ENCODE peak calls at places on chromosome 12, in eight cellular contexts. A is GM12891, W is transverse colon, Y is HL-60, E is GM12892, T is stomach, P is HCT116, C is HepG2. L is an unnamed sample.

GRCh38 chr12:2372178-2372577 is 319.4 kb downstream of the CACNA1C start:
- DNase-seq in A (no peak), W (no peak), Y (no peak), E (no peak), T (no peak), P (no peak), C (no peak), L (no peak)

GRCh38 chr12:80168936-80169335 is 69.6 kb downstream of the OTOGL start:
- DNase-seq in A (no peak), W (no peak), Y (no peak), E (no peak), T (no peak), P (no peak), C (no peak), L (no peak)

GRCh38 chr12:51373222-51373621 is 18.0 kb downstream of the GALNT6 start:
- DNase-seq in A (no peak), W (no peak), Y (peak), E (no peak), T (no peak), P (no peak), C (no peak), L (no peak)

GRCh38 chr12:52892193-52892852 is 12.6 kb downstream of the KRT8 start:
- DNase-seq in A (no peak), W (no peak), Y (no peak), E (no peak), T (no peak), P (no peak), C (no peak), L (no peak)

GRCh38 chr12:79891506-79892162 is 43.3 kb downstream of the PPP1R12A start:
- DNase-seq in A (no peak), W (no peak), Y (no peak), E (no peak), T (no peak), P (no peak), C (no peak), L (no peak)

GRCh38 chr12:12323606-12324005 is 26.4 kb downstream of the MANSC1 start:
- DNase-seq in A (no peak), W (no peak), Y (no peak), E (no peak), T (no peak), P (no peak), C (no peak), L (no peak)

GRCh38 chr12:69464433-69464832 is 5.8 kb upstream of the FRS2 start:
- DNase-seq in A (no peak), W (no peak), Y (peak), E (no peak), T (no peak), P (no peak), C (no peak), L (no peak)

GRCh38 chr12:87812030-87812429 is 217.2 kb downstream of the C12orf50 start:
- DNase-seq in A (no peak), W (no peak), Y (no peak), E (no peak), T (no peak), P (no peak), C (no peak), L (no peak)

GRCh38 chr12:55850893-55851292 is 8.2 kb upstream of the MMP19 start:
- DNase-seq in A (no peak), W (no peak), Y (no peak), E (no peak), T (no peak), P (no peak), C (no peak), L (no peak)

GRCh38 chr12:74539261-74539660 is 1.6 kb downstream of the ATXN7L3B start:
- DNase-seq in A (no peak), W (no peak), Y (no peak), E (no peak), T (no peak), P (no peak), C (peak), L (no peak)

GRCh38 chr12:3218150-3218845 is 141.1 kb downstream of the TSPAN9 start:
- DNase-seq in A (no peak), W (peak), Y (no peak), E (no peak), T (peak), P (no peak), C (no peak), L (peak)

GRCh38 chr12:89993632-89994031 is 285.0 kb upstream of the ATP2B1 start:
- DNase-seq in A (no peak), W (no peak), Y (no peak), E (no peak), T (no peak), P (no peak), C (no peak), L (no peak)

GRCh38 chr12:72729451-72730010 is 457.4 kb downstream of the TRHDE start:
- DNase-seq in A (no peak), W (no peak), Y (no peak), E (no peak), T (no peak), P (no peak), C (no peak), L (no peak)

GRCh38 chr12:66446276-66446675 is 144.0 kb downstream of the HELB start:
- DNase-seq in A (no peak), W (no peak), Y (no peak), E (no peak), T (no peak), P (peak), C (no peak), L (no peak)

GRCh38 chr12:106721931-106722330 is 52.6 kb upstream of the RIC8B start:
- DNase-seq in A (no peak), W (no peak), Y (no peak), E (no peak), T (no peak), P (no peak), C (no peak), L (no peak)

GRCh38 chr12:104958946-104959841 is 1.1 kb upstream of the SLC41A2 start:
- DNase-seq in A (no peak), W (no peak), Y (no peak), E (no peak), T (no peak), P (no peak), C (peak), L (no peak)

GRCh38 chr12:121769831-121770301 is 23.6 kb downstream of the RHOF start:
- DNase-seq in A (no peak), W (peak), Y (peak), E (no peak), T (no peak), P (no peak), C (peak), L (no peak)

GRCh38 chr12:49121047-49121696 is 10.0 kb downstream of the TUBA1B start:
- DNase-seq in A (no peak), W (peak), Y (no peak), E (no peak), T (peak), P (peak), C (peak), L (no peak)

GRCh38 chr12:1281683-1282366 is 290.8 kb downstream of the ERC1 start:
- DNase-seq in A (no peak), W (no peak), Y (no peak), E (no peak), T (no peak), P (no peak), C (no peak), L (no peak)

GRCh38 chr12:13362260-13362841 is 165.8 kb downstream of the EMP1 start:
- DNase-seq in A (peak), W (peak), Y (peak), E (peak), T (peak), P (peak), C (peak), L (no peak)

GRCh38 chr12:131784909-131785762 is 43.1 kb upstream of the MMP17 start:
- DNase-seq in A (no peak), W (no peak), Y (no peak), E (no peak), T (no peak), P (no peak), C (no peak), L (no peak)

GRCh38 chr12:124928095-124928911 is 13.9 kb upstream of the UBC start:
- DNase-seq in A (no peak), W (peak), Y (no peak), E (no peak), T (peak), P (peak), C (no peak), L (peak)

GRCh38 chr12:113587720-113588119 is 116.0 kb upstream of the LHX5 start:
- DNase-seq in A (no peak), W (no peak), Y (no peak), E (no peak), T (no peak), P (no peak), C (no peak), L (no peak)

GRCh38 chr12:119258149-119258548 is 76.4 kb upstream of the CCDC60 start:
- DNase-seq in A (no peak), W (no peak), Y (no peak), E (no peak), T (no peak), P (no peak), C (no peak), L (no peak)

GRCh38 chr12:91620949-91621348 is 438.3 kb upstream of the DCN start:
- DNase-seq in A (no peak), W (no peak), Y (no peak), E (no peak), T (no peak), P (no peak), C (no peak), L (no peak)

GRCh38 chr12:130796985-130797686 is 41.9 kb downstream of the STX2 start:
- DNase-seq in A (no peak), W (no peak), Y (no peak), E (no peak), T (no peak), P (no peak), C (no peak), L (no peak)

GRCh38 chr12:47397664-47398281 is 308.1 kb downstream of the RPAP3 start:
- DNase-seq in A (no peak), W (no peak), Y (peak), E (no peak), T (no peak), P (peak), C (peak), L (no peak)

GRCh38 chr12:99711246-99711645 is 63.7 kb downstream of the GARIN6 start:
- DNase-seq in A (no peak), W (no peak), Y (no peak), E (no peak), T (no peak), P (no peak), C (no peak), L (no peak)

GRCh38 chr12:41589878-41590277 is 401.8 kb downstream of the PDZRN4 start:
- DNase-seq in A (no peak), W (no peak), Y (no peak), E (no peak), T (no peak), P (no peak), C (no peak), L (no peak)

GRCh38 chr12:990308-990648 is 745 bp upstream of the ERC1 start:
- DNase-seq in A (no peak), W (peak), Y (peak), E (peak), T (peak), P (no peak), C (peak), L (peak)

GRCh38 chr12:18578191-18578590 is 159.6 kb downstream of the PLCZ1 start:
- DNase-seq in A (no peak), W (no peak), Y (no peak), E (no peak), T (no peak), P (no peak), C (no peak), L (no peak)

GRCh38 chr12:12350868-12351463 is 924 bp upstream of the MANSC1 start:
- DNase-seq in A (no peak), W (peak), Y (no peak), E (no peak), T (no peak), P (no peak), C (peak), L (no peak)

GRCh38 chr12:98532687-98533304 is 17.4 kb downstream of the TMPO start:
- DNase-seq in A (no peak), W (no peak), Y (peak), E (no peak), T (no peak), P (peak), C (peak), L (no peak)

GRCh38 chr12:41486718-41487117 is 298.6 kb downstream of the PDZRN4 start:
- DNase-seq in A (no peak), W (no peak), Y (no peak), E (no peak), T (no peak), P (no peak), C (no peak), L (no peak)

GRCh38 chr12:70606001-70606400 is 31.2 kb downstream of the PTPRB start:
- DNase-seq in A (no peak), W (no peak), Y (no peak), E (no peak), T (no peak), P (no peak), C (peak), L (no peak)
- TF ChIP-seq POLR2AphosphoS5 in A (no peak), W (no peak), Y (no peak), E (no peak), T (no peak), P (no peak), C (no peak), L (no peak)

GRCh38 chr12:76762556-76762955 is 1.4 kb upstream of the ZDHHC17 start:
- DNase-seq in A (no peak), W (no peak), Y (no peak), E (no peak), T (no peak), P (no peak), C (no peak), L (no peak)
- TF ChIP-seq POLR2AphosphoS5 in A (no peak), W (no peak), Y (no peak), E (no peak), T (no peak), P (no peak), C (no peak), L (no peak)

DNA sequence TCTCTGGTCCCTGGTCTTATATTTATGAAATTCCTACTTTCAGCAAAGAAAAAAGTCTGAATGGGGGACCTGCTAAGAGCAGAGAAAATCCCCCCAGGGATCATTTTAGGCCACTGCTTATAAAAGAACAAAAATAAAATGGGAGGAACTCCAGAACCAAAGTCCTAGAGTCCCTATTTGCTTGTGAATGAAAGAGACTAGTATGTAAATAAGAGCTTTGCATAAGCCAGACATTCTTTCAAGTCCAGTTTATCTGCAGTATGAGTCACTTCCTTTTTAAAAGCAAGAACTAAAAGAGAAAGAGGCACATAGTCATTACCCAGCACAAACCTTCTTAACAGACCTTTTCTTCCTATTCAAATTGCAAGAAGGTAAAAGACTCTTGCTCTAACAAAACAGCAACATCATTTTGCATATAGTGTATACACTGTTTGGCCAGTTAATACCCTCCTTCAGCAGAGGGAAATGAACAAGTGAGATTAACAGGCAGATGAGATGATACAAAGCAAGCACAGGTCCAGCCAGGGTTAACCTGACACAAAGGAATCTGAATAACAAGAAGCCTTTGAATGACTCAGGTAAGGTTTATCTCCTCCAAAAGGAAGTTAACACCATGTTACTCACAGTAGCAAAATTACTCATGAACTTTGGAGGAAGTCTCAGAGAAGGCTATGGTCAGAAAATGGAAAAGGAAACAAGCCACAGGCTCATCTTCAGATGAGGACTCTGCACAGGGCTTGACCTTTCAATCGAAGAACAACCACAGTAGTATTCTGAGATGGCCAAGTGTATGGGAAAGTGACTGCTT is 87.3 kb downstream of the PHLDA1 start:
- DNase-seq in A (no peak), W (no peak), Y (peak), E (no peak), T (no peak), P (peak), C (peak), L (no peak)
- TF ChIP-seq POLR2AphosphoS5 in A (no peak), W (peak), Y (no peak), E (no peak), T (no peak), P (peak), C (peak), L (no peak)

GRCh38 chr12:108788911-108789310 is 57.6 kb upstream of the CORO1C start:
- DNase-seq in A (no peak), W (no peak), Y (no peak), E (no peak), T (no peak), P (no peak), C (no peak), L (no peak)

GRCh38 chr12:108789546-108789945 is 58.2 kb upstream of the CORO1C start:
- DNase-seq in A (no peak), W (no peak), Y (no peak), E (no peak), T (no peak), P (no peak), C (no peak), L (no peak)

GRCh38 chr12:108793756-108794441 is 62.6 kb upstream of the CORO1C start:
- DNase-seq in A (no peak), W (peak), Y (no peak), E (no peak), T (no peak), P (no peak), C (peak), L (no peak)

GRCh38 chr12:108788076-108788782 is 56.9 kb upstream of the CORO1C start:
- DNase-seq in A (no peak), W (peak), Y (no peak), E (no peak), T (no peak), P (no peak), C (no peak), L (no peak)

DNA sequence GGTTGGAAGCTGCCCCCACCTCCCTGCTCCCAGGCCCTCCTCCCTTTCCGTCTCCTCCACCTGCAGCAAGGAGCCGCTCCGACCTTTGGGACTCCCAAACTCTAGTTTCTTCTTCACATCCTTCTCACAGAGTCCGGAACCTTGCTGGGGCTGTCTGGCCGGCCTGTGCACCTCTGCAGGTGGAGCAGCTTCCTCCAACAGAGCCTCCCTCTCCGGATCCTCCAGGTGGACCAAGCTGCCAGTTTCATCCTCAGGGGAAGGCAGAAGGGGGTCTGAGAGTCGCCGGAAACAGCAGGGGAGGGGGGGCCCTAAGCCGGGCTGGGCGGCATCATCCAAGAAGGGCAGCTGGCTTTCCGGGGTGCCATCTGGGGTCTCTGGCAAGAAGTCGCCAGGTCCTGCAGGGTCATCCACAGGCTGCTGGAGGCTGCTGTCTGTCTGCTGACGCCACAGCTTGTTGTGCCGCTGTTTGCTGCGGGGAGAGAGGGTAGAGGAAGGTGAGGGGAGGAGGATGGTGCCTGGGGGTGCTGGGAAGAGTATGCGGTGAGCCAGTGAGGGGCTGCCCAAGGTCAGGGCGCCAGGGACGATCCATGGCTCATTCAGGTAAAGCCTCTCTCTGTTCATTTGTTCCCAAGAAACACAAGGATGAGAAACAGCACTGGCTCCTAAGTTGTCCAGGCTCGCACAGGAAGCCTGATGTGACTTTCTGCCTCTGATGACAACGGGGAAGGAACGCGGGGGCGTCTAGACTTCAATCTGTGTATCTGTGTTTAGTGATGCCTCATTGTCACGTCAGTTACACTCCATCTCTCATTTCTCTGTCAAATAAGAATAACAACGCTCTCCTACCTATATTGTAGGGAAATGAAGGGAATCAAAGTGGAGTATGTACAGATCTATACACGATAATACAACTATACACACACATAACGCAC is 61.3 kb upstream of the CORO1C start:
- DNase-seq in A (no peak), W (no peak), Y (no peak), E (no peak), T (no peak), P (no peak), C (no peak), L (no peak)
- TF ChIP-seq POLR2AphosphoS5 in A (no peak), W (no peak), Y (no peak), E (no peak), T (no peak), P (no peak), C (no peak), L (no peak)

GRCh38 chr12:22924391-22924790 is 299.4 kb downstream of the ETNK1 start:
- DNase-seq in A (no peak), W (no peak), Y (no peak), E (no peak), T (no peak), P (no peak), C (no peak), L (no peak)

GRCh38 chr12:22925593-22925992 is 300.6 kb downstream of the ETNK1 start:
- DNase-seq in A (no peak), W (no peak), Y (no peak), E (no peak), T (no peak), P (no peak), C (no peak), L (no peak)

GRCh38 chr12:22919883-22920282 is 294.9 kb downstream of the ETNK1 start:
- DNase-seq in A (no peak), W (no peak), Y (no peak), E (no peak), T (no peak), P (no peak), C (no peak), L (no peak)

DNA sequence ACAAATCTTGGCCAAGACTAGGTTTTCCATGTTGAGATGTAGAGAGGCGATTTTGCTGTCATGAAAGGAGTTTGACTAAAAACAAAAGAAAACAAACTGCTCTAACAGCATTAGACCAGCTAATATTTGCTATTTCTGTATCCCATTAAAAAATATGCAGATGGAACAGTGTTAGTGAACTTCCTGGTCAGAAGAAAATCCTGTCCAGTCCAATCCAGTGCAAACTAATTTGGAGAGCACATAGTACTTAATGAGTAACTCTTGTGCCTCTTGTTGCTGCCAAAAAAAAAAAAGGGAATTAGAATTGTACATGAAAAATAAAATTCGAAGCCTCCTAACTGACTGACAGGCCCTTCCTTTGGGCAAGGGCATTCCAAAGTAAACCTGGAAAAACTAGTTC is 298.8 kb downstream of the ETNK1 start:
- DNase-seq in A (no peak), W (no peak), Y (no peak), E (no peak), T (no peak), P (no peak), C (no peak), L (no peak)
- TF ChIP-seq POLR2AphosphoS5 in A (no peak), W (no peak), Y (no peak), E (no peak), T (no peak), P (no peak), C (no peak), L (no peak)

GRCh38 chr12:6715130-6715529 is 8.7 kb upstream of the COPS7A start:
- DNase-seq in A (no peak), W (no peak), Y (no peak), E (no peak), T (no peak), P (no peak), C (no peak), L (no peak)
- TF ChIP-seq POLR2AphosphoS5 in A (no peak), W (no peak), Y (no peak), E (no peak), T (no peak), P (no peak), C (no peak), L (no peak)